ENCODE peak calls at places on chromosomes 5 and 9, in nine cellular contexts. G is endothelial cell; Q is AG09309; V is fibroblast of lung; C is astrocyte; Z is IMR-90; P is CD4-positive, alpha-beta T cell; E is NB4; L is A549. D is an unnamed sample.
A peak's percentile ranks its signal among the peaks of the same experiment; 100 is the strongest.

GRCh38 chr5:121108725-121109124 is 644.6 kb downstream of the PRR16 start:
- DNase-seq in Z (no peak), Q (no peak), E (no peak), P (no peak), G (no peak), C (no peak), V (no peak), L (no peak), D (peak; percentile 17)

GRCh38 chr9:83707768-83708514 is at the start of gene UBQLN1:
- DNase-seq in Z (peak; percentile 94), E (peak; percentile 91), L (peak; percentile 97), C (peak; percentile 90), G (peak; percentile 84), Q (peak; percentile 64), P (peak; percentile 91), V (peak; percentile 96), D (peak; percentile 83)

GRCh38 chr5:20469792-20470191 is 481.8 kb upstream of the CDH18 start:
- DNase-seq in V (no peak), L (no peak), C (no peak), E (no peak), Q (no peak), P (no peak), G (no peak), Z (no peak), D (no peak)

GRCh38 chr9:136627703-136628102 is 35.0 kb upstream of the EGFL7 start:
- DNase-seq in L (no peak), P (no peak), C (no peak), Z (no peak), E (no peak), Q (no peak), V (no peak), G (no peak), D (no peak)

GRCh38 chr5:148792649-148793048 is 33.8 kb upstream of the ADRB2 start:
- DNase-seq in L (no peak), C (no peak), P (no peak), Q (no peak), G (no peak), V (no peak), Z (no peak), E (peak; percentile 34), D (no peak)

GRCh38 chr9:12884736-12885395 is 110.0 kb downstream of the LURAP1L start:
- DNase-seq in V (peak; percentile 85), E (no peak), P (no peak), Q (peak; percentile 58), Z (peak; percentile 88), G (no peak), L (peak; percentile 32), C (peak; percentile 71), D (peak; percentile 22)

GRCh38 chr9:113456235-113456634 is 7.3 kb upstream of the RGS3 start:
- DNase-seq in V (no peak), P (no peak), Z (peak; percentile 25), E (no peak), G (no peak), L (no peak), Q (no peak), C (peak; percentile 22), D (no peak)

GRCh38 chr5:134088291-134088690 is 26.2 kb upstream of the TCF7 start:
- DNase-seq in Q (no peak), P (no peak), C (peak; percentile 70), Z (no peak), V (no peak), L (no peak), E (no peak), G (no peak), D (no peak)

GRCh38 chr9:129171993-129172751 is 5.9 kb downstream of the IER5L start:
- DNase-seq in V (no peak), P (no peak), G (no peak), E (no peak), L (no peak), Z (no peak), Q (no peak), C (no peak), D (no peak)

GRCh38 chr9:114911167-114911821 is 19.1 kb downstream of the TNFSF8 start:
- DNase-seq in Z (peak; percentile 51), C (peak; percentile 16), V (peak; percentile 60), E (peak; percentile 37), G (peak; percentile 23), Q (no peak), P (no peak), L (peak; percentile 83), D (peak; percentile 32)

GRCh38 chr5:126483156-126483555 is 59.9 kb downstream of the GRAMD2B start:
- DNase-seq in P (no peak), Q (no peak), Z (peak; percentile 54), E (no peak), L (no peak), V (peak; percentile 15), G (no peak), C (no peak), D (no peak)

GRCh38 chr9:38281917-38282316 is 110.6 kb upstream of the ALDH1B1 start:
- DNase-seq in Q (no peak), C (no peak), G (no peak), P (no peak), Z (no peak), L (no peak), E (no peak), V (no peak), D (no peak)

GRCh38 chr9:72465602-72466001 is 55.8 kb upstream of the TMC1 start:
- DNase-seq in Z (peak; percentile 78), G (no peak), Q (no peak), P (no peak), L (no peak), E (no peak), C (peak; percentile 60), V (no peak), D (no peak)

GRCh38 chr9:78235296-78235770 is 542 bp upstream of the CEP78 start:
- DNase-seq in P (no peak), G (no peak), E (peak; percentile 17), C (peak; percentile 55), V (peak; percentile 30), L (peak; percentile 23), Z (peak; percentile 20), Q (no peak), D (no peak)

GRCh38 chr5:133932441-133933168 is 35.8 kb downstream of the C5orf15 start:
- DNase-seq in P (no peak), G (no peak), Q (no peak), L (no peak), E (peak; percentile 67), V (no peak), C (no peak), Z (no peak), D (no peak)

GRCh38 chr5:87034562-87034961 is 233.1 kb upstream of the RASA1 start:
- DNase-seq in C (no peak), Z (no peak), E (no peak), G (no peak), V (no peak), Q (no peak), P (no peak), L (no peak), D (no peak)

GRCh38 chr5:24177821-24178220 is 467.0 kb downstream of the CDH10 start:
- DNase-seq in C (no peak), E (no peak), Z (no peak), V (no peak), P (no peak), Q (no peak), L (no peak), G (no peak), D (no peak)

GRCh38 chr5:17257705-17258273 is 40.4 kb downstream of the BASP1 start:
- DNase-seq in C (no peak), E (no peak), L (no peak), P (no peak), G (no peak), Q (no peak), Z (peak; percentile 22), V (no peak), D (no peak)

GRCh38 chr5:123549256-123549904 is 37.4 kb downstream of the CSNK1G3 start:
- DNase-seq in C (no peak), Q (no peak), G (no peak), Z (no peak), E (peak; percentile 27), P (peak; percentile 35), V (no peak), L (no peak), D (no peak)

GRCh38 chr5:90248640-90249039 is 160.9 kb downstream of the CETN3 start:
- DNase-seq in P (no peak), Z (no peak), G (no peak), V (no peak), C (no peak), Q (no peak), L (no peak), E (no peak), D (no peak)

GRCh38 chr5:1478333-1478732 is 33.1 kb upstream of the SLC6A3 start:
- DNase-seq in L (no peak), V (no peak), E (no peak), Q (no peak), G (no peak), C (no peak), P (no peak), Z (no peak), D (no peak)
- TF ChIP-seq CTCF in L (no peak), V (no peak), E (no peak), Q (no peak), G (no peak), C (no peak), P (no peak), Z (no peak), D (no peak)

GRCh38 chr9:130354378-130354777 is 88.8 kb downstream of the HMCN2 start:
- DNase-seq in Z (no peak), V (no peak), C (no peak), G (no peak), E (no peak), Q (no peak), P (no peak), L (no peak), D (no peak)
- TF ChIP-seq CTCF in Z (no peak), V (no peak), C (no peak), G (no peak), E (no peak), Q (no peak), P (no peak), L (no peak), D (no peak)

DNA sequence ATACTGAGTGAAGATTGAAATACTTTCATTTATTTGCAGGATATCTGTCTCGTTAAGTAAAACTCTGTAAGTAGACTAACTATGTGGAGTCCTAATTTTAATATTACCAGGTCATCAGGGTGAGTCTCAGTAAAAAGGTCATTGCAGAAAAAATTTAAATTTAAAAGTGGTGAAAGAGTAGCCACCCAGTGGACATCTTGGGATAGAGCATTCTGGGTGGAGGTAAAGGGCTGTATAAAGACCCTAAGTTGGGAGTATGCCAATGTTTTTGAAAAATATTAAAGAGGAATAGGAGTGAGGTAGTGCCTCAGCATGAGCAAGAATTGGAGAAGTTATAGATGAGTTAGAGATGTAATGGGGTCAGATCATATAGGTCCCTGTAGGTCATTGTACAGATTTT is 145.5 kb downstream of the HMHB1 start:
- DNase-seq in Z (no peak), P (no peak), E (no peak), C (no peak), G (no peak), Q (no peak), L (peak; percentile 4), V (no peak), D (no peak)
- TF ChIP-seq CTCF in Z (no peak), P (peak; percentile 25), E (peak; percentile 29), C (peak; percentile 37), G (peak; percentile 60), Q (peak; percentile 29), L (peak; percentile 39), V (peak; percentile 39), D (peak; percentile 60)

DNA sequence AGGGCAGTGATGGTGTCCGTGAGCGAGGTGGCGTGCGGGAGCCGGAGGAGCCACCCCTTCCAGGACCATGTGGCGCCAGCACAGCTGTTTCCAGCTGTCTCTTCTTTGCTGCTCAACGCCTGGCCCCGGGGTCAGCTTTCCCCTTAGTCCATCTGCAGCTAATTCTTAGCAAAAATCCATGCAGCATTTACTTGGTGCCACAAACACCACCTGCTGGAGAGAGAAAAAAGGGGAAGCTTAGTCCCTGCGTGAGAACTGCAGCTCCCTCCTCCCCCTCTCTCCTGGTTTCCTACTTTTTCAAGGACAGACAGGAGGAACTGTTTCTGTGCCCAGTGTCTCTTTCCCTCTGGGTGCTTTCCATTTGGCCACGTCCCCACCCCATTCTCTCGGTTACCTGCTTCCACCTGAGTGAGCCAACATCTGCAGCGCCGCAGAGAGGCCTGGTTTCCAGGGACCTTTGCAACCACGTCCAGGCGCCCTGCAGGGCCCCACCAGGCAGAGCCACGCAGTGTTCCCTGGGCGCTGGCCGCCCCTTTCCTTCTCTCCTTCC is 3.4 kb downstream of the SLC6A19 start:
- DNase-seq in G (peak; percentile 38), P (no peak), Q (no peak), Z (peak; percentile 38), E (peak; percentile 61), C (peak; percentile 8), L (peak; percentile 28), V (peak; percentile 42), D (peak; percentile 25)
- TF ChIP-seq CTCF in G (no peak), P (no peak), Q (peak; percentile 25), Z (peak; percentile 31), E (peak; percentile 56), C (peak; percentile 28), L (no peak), V (peak; percentile 26), D (peak; percentile 33)

D was measured in Calu3.